ENCODE peak calls at places on chromosome 13, in five cellular contexts. I is heart left ventricle, Y is stomach, W is pancreas, E is tibial nerve. U is an unnamed sample.

GRCh38 chr13:101919541-101920306 is 467.2 kb downstream of the ITGBL1 start:
- DNase-seq in E (no peak), W (no peak), I (peak), Y (no peak), U (no peak)

GRCh38 chr13:44622701-44623100 is 46.6 kb upstream of the TSC22D1 start:
- DNase-seq in E (no peak), W (no peak), I (no peak), Y (no peak), U (no peak)

GRCh38 chr13:24632382-24633121 is 47.7 kb upstream of the ATP12A start:
- DNase-seq in Y (no peak), I (no peak), E (no peak), W (no peak), U (no peak)

GRCh38 chr13:24742294-24742693 is 21.7 kb upstream of the RNF17 start:
- DNase-seq in Y (no peak), E (no peak), W (no peak), I (no peak), U (no peak)

GRCh38 chr13:113641426-113641825 is 16.6 kb downstream of the ATP4B start:
- DNase-seq in Y (peak), W (peak), E (no peak), I (no peak), U (no peak)

GRCh38 chr13:113110048-113110851 is 4.7 kb downstream of the F7 start:
- DNase-seq in Y (no peak), E (no peak), W (no peak), I (peak), U (no peak)

GRCh38 chr13:78621086-78621485 is 17.7 kb upstream of the POU4F1 start:
- DNase-seq in E (no peak), I (no peak), W (no peak), Y (no peak), U (no peak)

GRCh38 chr13:97107815-97108534 is 113.7 kb upstream of the OXGR1 start:
- DNase-seq in W (no peak), I (no peak), E (no peak), Y (no peak), U (no peak)

DNA sequence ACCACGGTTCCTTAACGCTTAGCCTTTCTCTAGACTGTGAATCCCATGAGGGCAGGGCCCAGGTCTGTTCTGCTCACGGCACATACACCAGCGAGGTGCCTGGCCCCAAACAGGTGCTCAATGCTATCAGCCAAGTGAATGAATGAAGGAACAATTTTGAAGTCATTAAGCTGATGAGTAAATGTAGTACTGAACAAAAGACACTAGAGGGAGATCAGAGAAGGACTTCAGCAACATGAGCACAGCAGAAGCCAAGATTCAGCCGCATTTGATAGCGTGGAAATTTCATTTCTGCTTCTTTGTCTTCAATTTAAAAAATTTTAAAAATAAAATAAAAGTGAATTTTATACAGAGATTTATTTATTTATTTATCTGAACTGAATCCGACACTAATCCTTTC is 20.1 kb upstream of the MYO16 start:
- DNase-seq in I (no peak), W (no peak), Y (no peak), E (no peak), U (no peak)
- TF ChIP-seq CTCF in I (peak), W (no peak), Y (peak), E (peak), U (no peak)

DNA sequence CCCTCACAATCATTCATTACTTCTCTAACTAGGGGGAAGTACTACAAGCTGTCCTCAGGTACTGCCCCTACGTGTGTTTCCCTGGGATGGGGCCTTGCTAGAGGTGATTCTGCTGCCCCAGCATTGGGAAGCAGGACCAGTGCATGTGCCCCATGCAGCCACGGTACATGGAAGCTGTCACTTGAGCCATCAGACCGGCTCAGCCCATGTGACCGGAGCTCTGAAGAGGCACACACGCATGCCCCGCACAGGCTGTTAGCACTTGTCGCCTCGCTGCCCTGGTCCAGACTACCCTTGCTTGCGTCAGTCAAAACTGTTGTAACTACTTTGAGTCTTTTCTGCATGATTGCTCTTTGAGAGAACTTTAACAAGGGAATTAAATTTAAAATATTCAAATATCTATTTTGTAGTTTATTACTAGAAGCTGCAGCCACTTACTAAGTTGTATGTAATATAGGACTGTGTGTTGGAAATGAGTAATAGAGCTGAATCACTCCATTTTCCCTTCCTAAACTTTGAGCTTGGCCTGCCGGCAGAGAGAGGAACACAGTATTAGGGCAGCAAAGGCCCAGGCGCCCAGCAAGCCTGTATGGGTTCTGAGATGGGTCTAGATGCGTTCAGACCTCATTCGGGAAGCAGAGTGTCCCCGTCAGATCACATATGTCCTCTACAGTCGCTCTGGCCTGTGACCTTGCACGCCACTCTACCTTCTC is 42.2 kb downstream of the DHRS12 start:
- DNase-seq in W (no peak), E (no peak), Y (no peak), I (peak), U (no peak)
- H3K27ac ChIP-seq in W (no peak), E (peak), Y (no peak), I (no peak), U (no peak)

GRCh38 chr13:43154839-43155238 is 131.5 kb downstream of the DNAJC15 start:
- DNase-seq in W (no peak), Y (no peak), I (no peak), E (no peak), U (no peak)

GRCh38 chr13:43157796-43158195 is 134.4 kb downstream of the DNAJC15 start:
- DNase-seq in I (no peak), W (no peak), Y (no peak), E (no peak), U (no peak)

GRCh38 chr13:43154083-43154739 is 130.8 kb downstream of the DNAJC15 start:
- DNase-seq in W (no peak), I (no peak), E (no peak), Y (no peak), U (no peak)

GRCh38 chr13:43156916-43157315 is 133.5 kb downstream of the DNAJC15 start:
- DNase-seq in E (no peak), Y (no peak), W (no peak), I (no peak), U (no peak)

DNA sequence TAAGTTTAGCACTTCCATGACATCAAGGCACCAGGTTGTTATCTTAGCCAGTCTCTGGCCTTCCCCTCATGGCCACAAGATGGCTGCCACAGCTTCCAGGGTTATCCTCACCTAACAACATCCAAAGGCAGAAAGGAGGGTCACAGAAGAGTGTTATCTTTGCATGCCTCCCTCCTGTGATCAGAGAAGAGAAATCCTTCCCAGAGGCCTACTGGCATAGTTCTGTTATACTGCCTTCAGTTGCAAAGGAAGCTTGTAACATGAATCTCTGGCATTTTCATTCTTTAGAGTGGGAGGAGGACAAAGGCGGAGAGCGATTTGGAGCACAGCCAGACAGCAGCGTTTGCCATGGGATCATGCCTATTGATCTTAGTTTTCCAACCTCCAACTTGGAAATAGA is 135.6 kb downstream of the DNAJC15 start:
- DNase-seq in Y (no peak), I (no peak), W (no peak), E (no peak), U (no peak)
- TF ChIP-seq CTCF in Y (no peak), I (no peak), W (no peak), E (no peak), U (no peak)

DNA sequence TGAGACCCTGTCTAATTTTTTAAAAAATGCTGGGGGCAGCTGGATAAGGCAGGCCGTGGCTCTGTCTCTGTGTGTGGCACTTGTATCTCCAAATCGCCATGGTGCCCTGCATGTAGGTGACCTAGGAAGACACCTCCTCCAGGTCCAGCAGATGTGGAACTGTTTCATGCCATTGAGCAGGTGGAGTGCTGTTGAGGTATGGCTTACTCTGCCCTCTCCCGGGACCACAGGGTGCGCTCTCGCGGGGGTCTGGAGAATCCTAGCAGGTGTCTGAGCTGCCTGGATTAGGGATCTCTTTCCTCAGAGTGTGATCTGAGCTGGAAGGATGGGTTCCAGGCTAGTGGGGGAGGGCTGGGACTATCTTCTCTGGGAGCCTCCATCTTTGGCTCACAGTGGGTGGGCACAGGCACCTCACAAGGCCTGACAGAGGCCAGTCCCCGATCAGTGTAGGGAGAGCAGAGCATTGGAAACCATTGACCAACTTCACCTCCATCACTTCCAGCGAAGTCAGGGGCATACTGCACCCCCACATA is 67.7 kb upstream of the TM9SF2 start:
- DNase-seq in Y (no peak), W (no peak), I (no peak), E (no peak), U (no peak)
- H3K27ac ChIP-seq in Y (peak), W (no peak), I (no peak), E (no peak), U (no peak)

DNA sequence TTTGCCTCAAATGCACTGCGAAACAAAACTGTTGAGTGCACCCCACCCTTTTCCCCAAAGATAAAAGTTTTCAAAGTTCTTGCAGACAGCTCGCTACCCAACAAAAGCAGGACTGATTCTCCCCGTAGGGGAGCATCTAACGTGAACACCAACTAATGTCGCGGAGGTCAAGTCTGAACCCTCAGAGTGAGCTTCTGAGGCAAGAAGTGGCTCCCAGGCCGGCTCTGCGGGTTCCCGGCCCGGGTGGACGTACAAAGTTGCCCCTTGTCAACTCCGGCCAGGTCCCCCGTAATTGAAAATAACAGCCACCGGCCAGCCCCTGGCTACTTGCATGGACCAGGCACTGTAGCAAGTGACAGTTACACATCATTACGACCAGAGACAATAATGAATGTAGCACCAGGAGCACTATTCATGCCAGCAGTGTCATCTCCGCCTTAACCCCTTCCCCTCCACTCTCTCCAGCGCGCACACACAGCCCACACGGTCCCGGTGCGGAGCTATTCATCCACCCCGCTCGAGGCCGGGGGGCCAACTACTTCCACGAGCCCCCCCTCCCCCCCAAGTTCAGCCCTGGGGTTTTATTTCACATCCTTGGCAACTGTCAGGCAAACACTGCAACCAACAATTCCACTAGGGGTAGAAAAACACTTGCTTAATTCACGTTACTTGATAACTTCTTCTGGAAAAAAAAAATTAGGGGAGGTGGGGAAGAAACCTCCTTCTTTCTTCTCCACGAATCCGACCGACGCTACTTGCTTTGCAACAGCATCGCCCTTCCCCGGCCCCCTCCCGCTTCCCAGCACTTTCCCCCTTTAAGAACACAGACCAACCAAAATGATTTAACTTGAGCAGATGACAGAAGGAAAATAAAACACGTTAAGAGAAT is 1.2 kb downstream of the KLF12 start:
- DNase-seq in Y (peak), W (no peak), E (no peak), I (peak), U (no peak)
- TF ChIP-seq CTCF in Y (no peak), W (no peak), E (no peak), I (no peak), U (no peak)

GRCh38 chr13:94128430-94128829 is 351.1 kb downstream of the DCT start:
- DNase-seq in E (peak), I (peak), Y (no peak), W (no peak), U (no peak)

GRCh38 chr13:94123543-94123942 is 355.9 kb downstream of the DCT start:
- DNase-seq in I (no peak), Y (no peak), E (no peak), W (no peak), U (no peak)

DNA sequence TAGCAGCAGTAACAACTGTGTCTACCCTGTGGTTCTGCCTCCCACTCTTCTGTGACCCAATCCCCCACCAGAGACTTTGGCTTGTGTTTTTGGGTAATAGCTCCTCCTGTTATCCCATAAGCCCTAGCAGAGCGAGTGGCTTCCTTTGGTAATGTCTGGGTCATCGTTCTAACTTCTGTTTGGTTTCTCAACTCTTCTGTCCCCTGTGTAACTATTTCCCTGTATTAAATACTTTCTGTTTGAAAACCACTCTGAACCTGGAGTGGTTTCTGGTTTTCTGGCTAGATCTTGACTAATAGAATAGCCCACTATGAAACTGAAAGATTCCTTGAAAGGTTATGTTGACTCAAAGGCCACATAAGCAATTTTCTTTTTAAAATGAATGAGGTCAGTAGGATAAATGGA is 350.0 kb downstream of the DCT start:
- DNase-seq in Y (no peak), I (peak), E (no peak), W (no peak), U (no peak)
- H3K27ac ChIP-seq in Y (no peak), I (no peak), E (no peak), W (no peak), U (no peak)

DNA sequence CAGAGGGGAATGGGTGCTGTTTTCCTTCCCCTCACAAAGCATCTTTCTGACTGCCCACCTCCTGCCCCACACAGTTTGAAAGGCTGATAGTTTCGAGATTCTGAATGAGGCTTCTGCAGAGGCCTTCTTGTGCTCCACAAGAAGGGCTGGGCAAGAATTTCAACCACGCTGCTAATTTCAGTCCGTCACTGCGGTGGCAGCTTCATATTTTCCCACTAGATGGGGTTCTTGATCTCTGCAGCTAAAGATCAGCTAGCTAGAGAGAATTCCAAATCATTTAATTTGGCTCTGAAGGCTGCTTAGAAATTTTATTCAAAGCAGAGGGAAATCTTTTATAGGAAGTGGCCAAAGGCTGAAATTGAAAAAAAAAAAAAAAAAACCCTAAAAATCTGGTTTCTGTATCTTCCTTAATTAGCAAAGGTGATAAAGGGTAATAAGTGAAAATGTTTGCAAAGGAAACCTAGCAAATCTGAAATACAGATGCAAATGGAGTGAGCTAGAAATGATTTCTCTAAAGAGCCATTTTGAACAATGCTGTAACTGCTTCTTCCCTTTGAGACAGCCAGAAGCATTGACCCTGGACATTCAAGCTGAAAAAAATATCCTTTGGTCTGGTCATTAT is 38.0 kb upstream of the C13orf42 start:
- DNase-seq in E (peak), I (no peak), Y (no peak), W (no peak), U (no peak)
- TF ChIP-seq CTCF in E (peak), I (peak), Y (peak), W (peak), U (peak)

GRCh38 chr13:22499919-22500318 is 680.9 kb upstream of the SGCG start:
- DNase-seq in I (no peak), Y (no peak), W (no peak), E (no peak), U (no peak)

GRCh38 chr13:22506286-22506685 is 674.5 kb upstream of the SGCG start:
- DNase-seq in I (no peak), E (no peak), Y (no peak), W (no peak), U (no peak)

GRCh38 chr13:22505489-22505888 is 675.3 kb upstream of the SGCG start:
- DNase-seq in E (no peak), Y (no peak), W (no peak), I (no peak), U (no peak)
- H3K27ac ChIP-seq in E (no peak), Y (no peak), W (no peak), I (no peak), U (no peak)

DNA sequence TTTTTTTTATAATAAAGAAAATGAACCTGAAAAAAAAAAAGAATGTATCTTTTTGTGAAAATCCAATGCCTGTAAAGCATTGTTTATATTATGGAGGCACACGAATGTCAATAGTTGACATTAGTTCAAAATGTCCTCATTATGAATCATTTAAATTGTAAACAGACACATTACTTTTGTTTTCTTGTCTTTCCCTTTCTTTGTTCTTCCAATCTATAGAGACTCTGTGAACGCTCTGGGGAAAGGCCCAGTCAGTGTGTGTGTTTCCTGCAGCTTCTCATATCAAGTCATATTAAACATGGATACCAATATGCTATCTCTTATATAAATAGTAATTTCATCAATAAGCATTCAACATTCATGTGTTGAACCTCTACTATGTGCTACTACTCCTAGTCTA is 193.1 kb downstream of the KCTD12 start:
- DNase-seq in E (no peak), Y (no peak), W (no peak), I (no peak), U (no peak)
- TF ChIP-seq CTCF in E (no peak), Y (no peak), W (no peak), I (no peak), U (no peak)

U was measured in lung.